ENCODE peak calls at places on chromosomes 7 and 10, in six cellular contexts. V is T1000; A is RCC 7860; U is T-cell; W is stimulated activated CD4-positive, alpha-beta T cell treated with anti-CD3 and anti-CD28 coated beads, Interleukin-1b, Interleukin-23, amount 100 ng/mL, for 4 hours; C is HFFc6. T is an unnamed sample.

GRCh38 chr10:89946106-89946505 is 244.7 kb downstream of the KIF20B start:
- DNase-seq in V (no peak), A (no peak), U (no peak), W (no peak), C (no peak), T (no peak)

GRCh38 chr7:138125119-138125518 is 48.9 kb downstream of the AKR1D1 start:
- DNase-seq in V (no peak), A (peak), U (no peak), W (no peak), C (peak), T (no peak)

GRCh38 chr7:47428052-47428779 is 153.7 kb downstream of the TNS3 start:
- DNase-seq in V (no peak), A (no peak), U (no peak), W (no peak), C (no peak), T (no peak)

GRCh38 chr10:11265486-11265885 is 247.8 kb downstream of the CELF2 start:
- DNase-seq in V (no peak), A (no peak), U (no peak), W (no peak), C (no peak), T (no peak)

GRCh38 chr10:123000155-123000554 is 8.4 kb downstream of the IKZF5 start:
- DNase-seq in V (no peak), A (no peak), U (no peak), W (no peak), C (no peak), T (no peak)

GRCh38 chr7:24955313-24955712 is 24.7 kb downstream of the OSBPL3 start:
- DNase-seq in V (no peak), A (no peak), U (no peak), W (no peak), C (no peak), T (no peak)

GRCh38 chr7:37908221-37908788 is 8.3 kb downstream of the SFRP4 start:
- DNase-seq in V (no peak), A (no peak), U (no peak), W (no peak), C (no peak), T (no peak)

GRCh38 chr10:36494386-36494785 is 631.0 kb upstream of the ANKRD30A start:
- DNase-seq in V (no peak), A (peak), U (no peak), W (no peak), C (no peak), T (no peak)

GRCh38 chr7:2980406-2981102 is 63.1 kb downstream of the CARD11 start:
- DNase-seq in V (no peak), A (no peak), U (no peak), W (no peak), C (no peak), T (no peak)

GRCh38 chr7:90530263-90530662 is 60.8 kb downstream of the PTTG1IP2 start:
- DNase-seq in V (no peak), A (no peak), U (no peak), W (no peak), C (peak), T (no peak)

GRCh38 chr10:48670978-48671913 is 13.4 kb upstream of the WDFY4 start:
- DNase-seq in V (no peak), A (no peak), U (no peak), W (no peak), C (no peak), T (peak)

GRCh38 chr7:70693300-70693689 is 438.6 kb upstream of the GALNT17 start:
- DNase-seq in V (no peak), A (peak), U (no peak), W (no peak), C (no peak), T (no peak)

T was measured in right atrium auricular region.